ENCODE peak calls at places on chromosomes 11 and 22, in five cellular contexts. Q is WERI-Rb-1, V is A549, P is HFF-Myc, Z is upper lobe of left lung. R is an unnamed sample.

GRCh38 chr11:36455658-36456111 is 54.4 kb downstream of the TRAF6 start:
- DNase-seq in Q (peak), Z (peak), P (peak), V (peak), R (peak)

GRCh38 chr11:6660712-6661111 is 5.1 kb upstream of the DCHS1 start:
- DNase-seq in V (no peak), Q (no peak), P (no peak), Z (no peak), R (no peak)

GRCh38 chr11:45751430-45751829 is 53.5 kb upstream of the SLC35C1 start:
- DNase-seq in Q (no peak), Z (no peak), P (no peak), V (no peak), R (no peak)

GRCh38 chr22:44455151-44455962 is 42.7 kb downstream of the RTL6 start:
- DNase-seq in V (no peak), Z (no peak), Q (no peak), P (no peak), R (no peak)

GRCh38 chr11:112795142-112795815 is 165.9 kb upstream of the NCAM1 start:
- DNase-seq in V (peak), Q (peak), Z (no peak), P (no peak), R (no peak)

GRCh38 chr22:25548866-25549464 is 15.5 kb upstream of the GRK3 start:
- DNase-seq in Q (no peak), Z (no peak), P (no peak), V (no peak), R (no peak)

GRCh38 chr11:92528051-92528450 is 303.4 kb downstream of the FAT3 start:
- DNase-seq in Q (no peak), P (no peak), Z (no peak), V (no peak), R (peak)

GRCh38 chr11:110130642-110131238 is 37.5 kb downstream of the ZC3H12C start:
- DNase-seq in Q (no peak), Z (no peak), V (no peak), P (no peak), R (no peak)

GRCh38 chr11:18145837-18146236 is 13.5 kb downstream of the MRGPRX3 start:
- DNase-seq in Q (no peak), Z (no peak), P (no peak), V (no peak), R (no peak)

GRCh38 chr22:19478466-19479357 is at the start of gene UFD1:
- DNase-seq in Z (peak), V (peak), P (no peak), Q (peak), R (peak)

GRCh38 chr11:65609236-65609635 is 4.8 kb downstream of the MAP3K11 start:
- DNase-seq in V (no peak), Z (no peak), Q (no peak), P (no peak), R (no peak)

GRCh38 chr11:31816467-31817053 is 5.4 kb upstream of the PAX6 start:
- DNase-seq in Z (no peak), V (no peak), P (no peak), Q (no peak), R (no peak)

GRCh38 chr11:69826773-69827172 is 7.6 kb upstream of the FGF3 start:
- DNase-seq in V (no peak), Z (no peak), P (no peak), Q (no peak), R (no peak)

DNA sequence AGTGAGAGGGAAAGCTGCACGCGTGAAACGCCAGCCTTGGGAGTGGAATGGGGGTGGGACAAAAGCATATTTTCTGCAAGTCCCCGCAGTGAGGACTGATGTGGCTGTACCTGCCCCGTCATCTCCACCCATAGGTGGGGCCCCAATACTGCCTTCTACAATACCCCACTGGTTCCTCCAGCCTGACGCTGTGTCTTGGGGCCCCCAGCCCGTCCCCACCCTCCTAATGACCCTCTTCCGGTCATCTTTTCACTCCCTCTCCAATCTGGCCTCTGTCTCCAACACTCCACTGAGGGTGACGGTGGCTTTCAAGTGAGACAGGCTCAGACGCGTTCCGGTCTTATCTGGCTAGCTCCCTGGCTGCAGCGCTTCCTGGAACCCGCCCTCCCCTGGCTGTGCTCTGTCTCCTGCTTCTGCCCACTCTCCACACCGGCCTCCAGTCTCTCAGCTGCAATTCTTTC is 104.2 kb downstream of the MICAL3 start:
- DNase-seq in Q (peak), V (no peak), Z (no peak), P (no peak), R (no peak)
- TF ChIP-seq CTCF in Q (peak), V (no peak), Z (no peak), P (no peak), R (no peak)

DNA sequence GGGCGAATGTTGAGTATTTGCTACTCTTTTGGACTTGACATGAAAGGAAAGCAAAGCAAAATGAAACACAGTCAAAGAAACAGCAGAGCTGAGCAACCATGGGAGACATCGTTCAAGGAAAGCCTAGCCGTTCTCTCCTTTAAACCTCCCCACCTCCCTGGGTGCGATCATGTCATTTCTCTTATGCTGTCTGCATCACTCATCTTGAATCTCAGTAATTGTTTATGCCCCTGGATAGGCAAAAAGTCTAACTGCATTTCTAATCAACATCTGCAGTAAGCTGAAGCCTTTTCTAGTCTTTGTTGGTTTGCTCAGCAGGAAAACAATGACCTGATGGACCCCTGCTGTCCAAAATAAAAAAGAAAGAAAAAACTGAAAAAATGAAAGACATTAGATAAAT is 107.0 kb downstream of the MSANTD4 start:
- DNase-seq in Z (no peak), Q (no peak), V (no peak), P (no peak), R (no peak)
- H3K4me3 ChIP-seq in Z (no peak), Q (no peak), V (no peak), P (no peak), R (no peak)

DNA sequence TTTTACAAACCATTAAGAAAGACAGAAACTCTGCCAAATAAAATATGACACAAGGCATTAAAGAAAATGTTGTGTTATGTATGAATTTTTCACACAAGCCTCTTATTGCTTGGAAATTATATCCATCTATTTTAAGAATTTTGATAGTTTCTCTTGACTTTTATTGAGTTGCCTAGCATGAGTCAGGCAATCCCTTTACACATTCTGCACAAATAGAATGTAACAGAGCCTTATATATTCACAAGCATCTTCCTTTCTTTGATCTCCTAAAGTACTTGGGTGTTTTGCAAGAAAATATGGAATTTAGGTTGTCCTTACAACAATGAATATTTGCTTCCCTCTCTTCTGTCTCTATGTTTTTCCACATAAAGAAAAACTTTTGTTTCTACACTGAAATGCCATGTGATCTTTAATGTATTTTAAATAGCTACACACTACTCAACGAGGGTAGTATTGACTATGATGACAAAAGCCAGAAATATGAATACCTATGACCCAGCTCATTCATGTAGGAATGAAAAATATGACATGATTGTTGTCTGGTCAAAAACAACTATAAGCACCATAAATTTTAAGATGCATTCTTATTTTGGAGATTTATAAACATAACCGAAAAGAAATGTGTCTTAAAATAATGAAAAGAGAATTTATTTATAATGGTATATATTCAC is 398.8 kb downstream of the GUCY1A2 start:
- DNase-seq in V (no peak), Q (no peak), P (no peak), Z (no peak), R (no peak)
- TF ChIP-seq CTCF in V (no peak), Q (no peak), P (no peak), Z (no peak), R (no peak)

GRCh38 chr11:119319702-119320592 is 3.0 kb upstream of the MCAM start:
- DNase-seq in V (no peak), P (no peak), Z (no peak), Q (no peak), R (no peak)

GRCh38 chr11:119317592-119318239 is 786 bp upstream of the MCAM start:
- DNase-seq in V (no peak), Q (no peak), P (no peak), Z (no peak), R (no peak)

GRCh38 chr11:119316729-119317591 is at the start of gene MCAM:
- DNase-seq in V (no peak), Z (no peak), Q (peak), P (no peak), R (no peak)

GRCh38 chr11:119319136-119319701 is 2.3 kb upstream of the MCAM start:
- DNase-seq in V (no peak), P (no peak), Z (no peak), Q (no peak), R (no peak)

GRCh38 chr11:119318240-119319135 is 1.6 kb upstream of the MCAM start:
- DNase-seq in Z (peak), P (no peak), V (no peak), Q (no peak), R (no peak)
- H3K4me3 ChIP-seq in Z (no peak), P (no peak), V (no peak), Q (no peak), R (no peak)

R was measured in AG09309.